ENCODE peak calls at places on chromosomes 4 and X, in six cellular contexts. V is stromal cell of bone marrow, Q is T-cell, J is RPMI8226, E is IMR-90, R is AG09309. W is an unnamed sample.
A peak's percentile ranks its signal among the peaks of the same experiment; 100 is the strongest.

GRCh38 chrX:73932522-73932921 is 369.5 kb downstream of the CHIC1 start:
- DNase-seq in R (no peak), V (no peak), E (no peak), Q (no peak), J (no peak), W (no peak)

GRCh38 chr4:41061482-41062185 is 152.7 kb downstream of the APBB2 start:
- DNase-seq in R (no peak), V (no peak), Q (no peak), E (peak; percentile 52), J (no peak), W (no peak)

GRCh38 chr4:30916337-30917274 is 196.4 kb downstream of the PCDH7 start:
- DNase-seq in R (no peak), Q (no peak), E (no peak), J (no peak), V (no peak), W (no peak)

GRCh38 chrX:14963447-14964236 is 90.4 kb downstream of the MOSPD2 start:
- DNase-seq in V (no peak), E (peak; percentile 47), J (no peak), R (peak; percentile 38), Q (no peak), W (no peak)

GRCh38 chr4:38306482-38307071 is 346.4 kb downstream of the PTTG2 start:
- DNase-seq in V (no peak), J (peak; percentile 34), R (no peak), E (no peak), Q (no peak), W (no peak)

GRCh38 chrX:125203379-125203736 is 116.3 kb upstream of the TEX13C start:
- DNase-seq in V (no peak), Q (no peak), R (no peak), J (no peak), E (no peak), W (peak; percentile 73)

GRCh38 chr4:34362654-34363053 is 1881.7 kb downstream of the ARAP2 start:
- DNase-seq in J (peak; percentile 48), Q (no peak), E (no peak), R (no peak), V (no peak), W (no peak)

GRCh38 chrX:76127341-76127740 is 45.5 kb upstream of the PBDC1 start:
- DNase-seq in V (no peak), E (no peak), J (no peak), R (no peak), Q (no peak), W (no peak)

GRCh38 chrX:87327267-87327666 is 190.3 kb upstream of the KLHL4 start:
- DNase-seq in R (no peak), Q (no peak), J (no peak), V (no peak), E (no peak), W (no peak)

GRCh38 chr4:124757121-124757520 is 44.6 kb upstream of the ANKRD50 start:
- DNase-seq in R (no peak), Q (no peak), V (no peak), E (peak; percentile 67), J (no peak), W (no peak)

GRCh38 chrX:55127692-55128091 is 38.9 kb downstream of the PAGE2 start:
- DNase-seq in V (peak; percentile 5), R (no peak), Q (no peak), J (no peak), E (no peak), W (no peak)

GRCh38 chr4:77082886-77083608 is 7.3 kb upstream of the CCNI start:
- DNase-seq in Q (no peak), E (no peak), V (no peak), R (no peak), J (no peak), W (no peak)

GRCh38 chrX:71103110-71103983 is 3.2 kb downstream of the CXorf65 start:
- DNase-seq in J (peak; percentile 16), V (no peak), Q (peak; percentile 53), R (no peak), E (no peak), W (no peak)

GRCh38 chr4:180486342-180486741 is 1756.9 kb upstream of the TENM3 start:
- DNase-seq in J (no peak), V (no peak), R (no peak), E (no peak), Q (no peak), W (no peak)

GRCh38 chr4:39349326-39349725 is 16.8 kb downstream of the RFC1 start:
- DNase-seq in V (no peak), Q (no peak), E (no peak), R (no peak), J (no peak), W (no peak)

GRCh38 chr4:129146639-129147038 is 50.7 kb downstream of the C4orf33 start:
- DNase-seq in Q (no peak), E (no peak), J (no peak), V (no peak), R (no peak), W (no peak)

GRCh38 chr4:120855307-120856001 is 67.1 kb downstream of the PRDM5 start:
- DNase-seq in J (peak; percentile 28), E (no peak), V (no peak), Q (no peak), R (no peak), W (no peak)

GRCh38 chr4:143728171-143728570 is 27.7 kb upstream of the FREM3 start:
- DNase-seq in R (no peak), E (peak; percentile 0), J (no peak), Q (no peak), V (peak; percentile 54), W (no peak)

GRCh38 chrX:67582436-67582835 is 38.6 kb downstream of the AR start:
- DNase-seq in E (no peak), J (no peak), Q (no peak), R (no peak), V (peak; percentile 34), W (no peak)